ENCODE peak calls at places on chromosomes 2 and 18, in ten cellular contexts. P, E, F, H, Q, Z, I, L, K and Y are unnamed samples.

GRCh38 chr18:73201940-73202339 is 334.2 kb upstream of the NETO1 start:
- DNase-seq in H (no peak), Z (no peak), Q (peak), I (no peak), K (no peak), E (no peak), P (no peak), F (no peak), L (no peak), Y (no peak)

GRCh38 chr2:216596234-216596985 is 36.8 kb upstream of the IGFBP2 start:
- DNase-seq in E (peak), I (no peak), F (no peak), Z (no peak), P (no peak), K (no peak), H (no peak), Q (no peak), L (peak), Y (peak)

GRCh38 chr2:122023059-122023879 is 267.8 kb downstream of the TSN start:
- DNase-seq in P (no peak), Q (no peak), F (no peak), K (no peak), L (no peak), H (no peak), E (no peak), Z (no peak), I (no peak), Y (no peak)

GRCh38 chr2:130887643-130888042 is 50.9 kb downstream of the ARHGEF4 start:
- DNase-seq in Q (no peak), H (no peak), P (no peak), I (no peak), E (no peak), K (no peak), F (no peak), Z (no peak), L (no peak), Y (no peak)

GRCh38 chr2:31187166-31187565 is 30.1 kb downstream of the CAPN14 start:
- DNase-seq in L (no peak), Z (no peak), H (no peak), Q (no peak), I (no peak), E (no peak), P (no peak), F (no peak), K (peak), Y (no peak)

GRCh38 chr2:122692400-122693083 is 937.1 kb downstream of the TSN start:
- DNase-seq in I (no peak), Z (no peak), Q (no peak), E (no peak), K (no peak), L (no peak), H (no peak), P (no peak), F (no peak), Y (no peak)

GRCh38 chr2:239609583-239610310 is 208.9 kb upstream of the HDAC4 start:
- DNase-seq in F (no peak), Q (no peak), E (no peak), P (peak), I (no peak), H (no peak), K (no peak), L (no peak), Z (peak), Y (no peak)

GRCh38 chr2:27428978-27429541 is 629 bp downstream of the NRBP1 start:
- DNase-seq in P (peak), F (peak), E (peak), L (peak), Q (peak), H (peak), I (no peak), Z (peak), K (no peak), Y (peak)

GRCh38 chr2:120182019-120182560 is 41.1 kb downstream of the TMEM185B start:
- DNase-seq in F (no peak), Q (no peak), P (no peak), K (no peak), H (no peak), L (no peak), I (no peak), E (no peak), Z (no peak), Y (no peak)

GRCh38 chr2:64024259-64024949 is 5.2 kb upstream of the VPS54 start:
- DNase-seq in P (no peak), H (no peak), E (no peak), Q (no peak), F (no peak), K (no peak), Z (no peak), L (no peak), I (no peak), Y (no peak)

GRCh38 chr2:10632230-10632629 is 57.5 kb downstream of the NOL10 start:
- DNase-seq in Z (no peak), E (no peak), F (no peak), K (no peak), Q (no peak), P (no peak), I (no peak), L (no peak), H (no peak), Y (no peak)

GRCh38 chr18:32383040-32383819 is 87.5 kb downstream of the GAREM1 start:
- DNase-seq in H (no peak), K (no peak), E (peak), Q (peak), F (no peak), L (peak), P (no peak), Z (no peak), I (peak), Y (peak)

GRCh38 chr2:148255929-148256328 is 235.0 kb downstream of the MBD5 start:
- DNase-seq in H (peak), L (no peak), Z (peak), K (no peak), E (no peak), F (no peak), P (peak), Q (peak), I (no peak), Y (no peak)

GRCh38 chr2:241561811-241562210 is 3.3 kb downstream of the BOK start:
- DNase-seq in H (peak), F (peak), E (peak), P (peak), K (no peak), Z (peak), Q (peak), L (peak), I (no peak), Y (peak)
- H3K4me3 ChIP-seq in H (peak), F (peak), E (no peak), P (no peak), K (peak), Z (no peak), Q (peak), L (no peak), I (no peak), Y (no peak)

GRCh38 chr18:61995547-61996062 is 102.8 kb upstream of the RNF152 start:
- DNase-seq in H (no peak), Q (peak), P (no peak), Z (no peak), L (no peak), E (no peak), I (no peak), K (no peak), F (no peak), Y (no peak)
- TF ChIP-seq CTCF in H (no peak), Q (peak), P (no peak), Z (no peak), L (no peak), E (no peak), I (no peak), K (no peak), F (no peak), Y (no peak)

GRCh38 chr2:229596796-229597195 is 117.6 kb downstream of the DNER start:
- DNase-seq in L (no peak), F (no peak), Q (no peak), I (no peak), P (no peak), Z (no peak), E (no peak), K (no peak), H (no peak), Y (no peak)

GRCh38 chr2:229598227-229598626 is 116.1 kb downstream of the DNER start:
- DNase-seq in K (no peak), Q (peak), F (no peak), Z (no peak), H (no peak), P (no peak), L (no peak), E (no peak), I (no peak), Y (no peak)

GRCh38 chr2:229601396-229601795 is 113.0 kb downstream of the DNER start:
- DNase-seq in H (no peak), P (no peak), F (no peak), E (no peak), I (no peak), L (peak), K (no peak), Z (no peak), Q (peak), Y (peak)

DNA sequence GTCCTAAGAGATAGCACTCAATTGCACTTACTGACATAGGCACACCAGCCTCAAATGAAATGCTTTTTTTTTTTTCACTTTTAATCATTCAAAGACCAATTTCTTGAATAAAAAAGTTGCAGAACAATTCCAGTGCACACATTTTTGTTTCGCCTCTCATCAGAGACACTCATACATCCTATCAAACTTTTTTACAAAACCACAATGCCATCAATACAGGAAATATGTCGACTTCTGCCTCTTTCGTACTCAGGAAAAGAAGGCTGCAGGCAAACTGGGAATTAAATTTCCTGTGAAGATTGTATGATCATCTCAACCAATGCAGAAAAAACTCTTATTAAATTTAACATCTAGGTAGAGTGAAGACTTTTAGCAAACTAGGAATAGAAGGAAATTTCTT is 112.4 kb downstream of the DNER start:
- DNase-seq in Z (no peak), E (no peak), F (no peak), P (no peak), Q (no peak), L (no peak), I (no peak), H (no peak), K (no peak), Y (no peak)
- H3K4me3 ChIP-seq in Z (no peak), E (no peak), F (no peak), P (no peak), Q (no peak), L (no peak), I (no peak), H (no peak), K (no peak), Y (no peak)

DNA sequence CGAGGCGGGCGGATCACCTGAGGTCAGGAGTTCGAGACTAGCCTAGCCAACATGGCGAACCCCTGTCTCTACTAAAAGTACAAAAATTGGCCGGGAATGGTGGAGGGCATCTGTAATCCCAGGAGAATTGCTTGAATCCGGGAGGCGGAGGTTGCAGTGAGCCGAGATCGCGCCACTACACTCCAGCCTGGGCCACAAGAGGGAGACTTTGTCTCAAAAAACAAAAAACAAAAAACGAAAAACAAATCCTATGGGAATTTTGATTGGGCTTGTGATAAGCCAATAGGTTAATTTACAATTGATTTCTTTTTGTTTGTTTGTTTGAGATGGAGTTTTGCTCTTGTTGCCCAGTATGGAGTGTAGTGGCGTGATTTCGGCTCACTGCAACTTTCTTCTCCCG is 24.2 kb upstream of the TOGARAM2 start:
- DNase-seq in H (no peak), L (no peak), Q (no peak), F (no peak), E (no peak), I (no peak), P (no peak), Z (no peak), K (no peak), Y (peak)
- TF ChIP-seq CTCF in H (no peak), L (peak), Q (no peak), F (peak), E (peak), I (peak), P (peak), Z (peak), K (no peak), Y (peak)

DNA sequence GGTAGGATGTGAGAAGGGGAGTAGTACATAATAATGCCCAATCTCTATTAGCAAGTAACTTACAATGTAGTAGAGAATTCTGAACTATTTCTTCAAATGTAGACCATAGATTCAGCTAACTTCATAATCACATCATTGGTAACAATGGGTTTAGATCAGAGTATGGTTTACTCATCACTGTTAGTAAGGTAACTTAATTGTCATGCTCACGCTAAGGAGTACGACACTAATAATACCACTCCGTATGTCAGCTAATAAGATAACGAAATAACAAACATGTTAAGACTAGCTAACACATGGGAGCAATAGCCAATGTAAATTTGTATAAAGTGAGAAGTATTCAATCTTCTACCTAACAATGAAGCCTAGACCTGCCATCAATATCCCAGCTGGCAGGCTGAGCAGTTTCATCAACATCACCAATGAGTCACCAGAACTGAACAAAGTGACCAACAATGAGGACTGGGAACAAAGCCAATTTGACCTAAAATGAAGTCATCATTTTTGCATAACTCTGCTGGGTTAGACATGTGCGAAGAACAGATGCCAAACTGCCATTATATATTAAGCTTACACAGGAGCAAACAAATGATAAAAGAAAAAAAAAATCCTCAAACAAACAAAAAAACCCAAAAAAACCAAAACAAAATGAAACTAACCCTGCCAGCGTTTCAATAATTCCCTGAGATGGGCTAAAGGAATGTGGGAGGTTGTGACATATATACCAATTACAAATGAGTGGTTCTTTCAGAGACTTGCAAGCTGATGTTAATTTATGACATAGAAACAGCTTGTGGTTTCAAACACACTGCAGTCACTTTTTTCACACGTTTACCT is 56.6 kb upstream of the CCDC141 start:
- DNase-seq in K (no peak), L (peak), I (peak), E (peak), H (no peak), P (no peak), Z (no peak), F (peak), Q (peak), Y (peak)
- H3K4me3 ChIP-seq in K (no peak), L (no peak), I (no peak), E (no peak), H (no peak), P (no peak), Z (no peak), F (no peak), Q (no peak), Y (no peak)

DNA sequence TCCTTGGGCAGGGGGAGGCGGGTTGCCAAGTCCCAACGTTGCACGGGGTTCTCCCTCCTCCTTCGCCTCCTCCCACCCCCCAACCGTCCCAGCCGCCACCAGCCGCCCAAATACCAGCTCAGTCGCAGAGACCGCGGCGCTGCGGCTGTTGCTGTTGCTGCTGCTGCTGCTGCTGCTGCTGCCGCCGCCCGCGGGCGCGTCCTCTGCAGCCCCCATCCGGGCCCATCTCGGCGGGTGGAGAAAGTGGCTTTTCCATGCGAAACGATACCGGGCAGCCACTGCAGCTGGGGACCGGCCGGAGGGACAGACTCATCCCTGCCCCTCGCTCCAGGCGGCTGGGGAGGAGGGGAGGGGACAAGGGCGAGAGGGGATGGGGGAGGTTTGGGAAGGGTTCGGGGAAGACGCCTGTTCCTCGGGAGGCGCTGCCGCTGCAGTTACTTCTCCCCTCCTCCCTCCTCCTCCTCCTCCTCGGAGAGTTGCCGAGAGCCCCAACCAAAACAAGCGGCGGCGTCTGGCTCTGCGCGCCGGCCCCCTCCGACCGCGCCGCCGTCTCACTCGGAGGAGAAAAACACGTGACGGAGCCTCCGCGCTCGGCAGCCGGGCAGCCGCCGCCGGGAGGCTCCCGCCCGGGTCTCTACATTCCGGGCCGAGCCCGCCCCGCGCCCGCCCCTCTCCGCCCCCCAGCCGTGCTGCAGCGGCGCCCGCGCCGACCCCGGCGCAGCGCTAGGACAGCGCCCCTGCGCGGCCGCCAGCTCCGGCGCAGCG is at the start of gene IRS1:
- DNase-seq in H (peak), K (no peak), Z (peak), E (peak), Q (peak), P (peak), F (peak), I (no peak), L (peak), Y (peak)
- TF ChIP-seq CTCF in H (peak), K (no peak), Z (no peak), E (no peak), Q (peak), P (no peak), F (no peak), I (no peak), L (no peak), Y (no peak)

GRCh38 chr2:150732491-150732890 is 245.0 kb upstream of the RND3 start:
- DNase-seq in L (no peak), F (no peak), P (no peak), K (no peak), E (no peak), I (no peak), Q (no peak), Z (no peak), H (no peak), Y (no peak)

GRCh38 chr2:150732064-150732463 is 244.6 kb upstream of the RND3 start:
- DNase-seq in F (no peak), L (peak), K (no peak), E (no peak), Z (no peak), Q (peak), H (no peak), I (peak), P (no peak), Y (peak)

GRCh38 chr2:150733219-150733618 is 245.8 kb upstream of the RND3 start:
- DNase-seq in P (no peak), Q (no peak), I (no peak), E (no peak), K (no peak), H (peak), L (no peak), F (no peak), Z (no peak), Y (no peak)

DNA sequence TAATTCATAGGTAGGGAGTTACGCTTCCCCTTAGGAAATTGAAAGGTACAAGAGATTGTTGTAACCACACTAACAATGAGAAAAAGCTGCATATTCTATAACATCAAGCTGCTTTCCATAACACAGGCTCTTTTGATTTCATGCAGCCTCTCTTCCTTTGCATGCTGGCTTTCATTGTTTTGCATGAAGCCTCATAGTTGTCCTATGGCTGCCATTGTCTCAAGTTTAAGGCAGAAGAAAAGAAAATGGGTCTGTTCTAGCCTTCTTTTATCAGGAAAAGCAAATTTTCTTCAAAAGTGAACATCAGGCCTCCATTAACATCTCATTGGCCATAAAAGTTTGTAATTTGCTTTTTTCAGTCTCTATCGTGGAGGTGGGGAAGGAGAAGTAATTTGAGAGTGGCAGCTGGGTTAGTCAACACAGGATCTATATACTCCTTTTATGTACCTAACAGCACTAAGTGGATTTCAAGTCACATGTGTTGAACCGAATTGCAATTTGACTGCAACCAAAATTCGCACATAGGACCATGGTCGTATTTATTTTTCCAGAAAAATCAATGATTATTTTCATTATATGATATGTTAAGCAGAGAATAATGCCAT is 248.5 kb upstream of the RND3 start:
- DNase-seq in K (no peak), I (no peak), L (no peak), Z (no peak), H (no peak), Q (no peak), F (no peak), E (no peak), P (no peak), Y (no peak)
- H3K4me3 ChIP-seq in K (no peak), I (no peak), L (no peak), Z (no peak), H (no peak), Q (no peak), F (no peak), E (no peak), P (no peak), Y (no peak)

DNA sequence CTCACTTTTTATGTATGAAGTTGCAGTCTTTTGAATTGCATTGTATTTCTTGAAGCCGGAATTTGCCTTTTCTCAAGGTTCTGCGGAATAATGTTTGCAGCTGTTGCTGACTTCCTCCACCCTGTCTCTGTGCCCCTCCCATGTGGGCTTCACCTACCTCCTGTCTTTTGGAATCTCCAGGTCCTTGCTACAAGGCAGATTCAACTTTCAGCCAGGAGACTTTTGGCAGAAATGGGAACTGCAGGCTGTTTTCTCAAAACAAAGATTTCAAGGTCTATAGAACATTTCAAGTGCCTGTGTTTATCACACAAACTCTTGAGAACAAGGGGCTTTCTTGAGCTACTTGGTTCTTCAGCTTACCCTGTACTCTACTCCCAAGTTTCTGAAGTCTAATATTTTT is 25.6 kb downstream of the ZNF236 start:
- DNase-seq in K (no peak), P (no peak), L (no peak), I (no peak), F (no peak), Q (peak), E (no peak), H (no peak), Z (no peak), Y (no peak)
- TF ChIP-seq CTCF in K (no peak), P (no peak), L (no peak), I (no peak), F (no peak), Q (no peak), E (peak), H (peak), Z (peak), Y (peak)